ENCODE peak calls at places on chromosomes 6 and 20, in nine cellular contexts. One of them, this sample, is unnamed.

GRCh38 chr6:68941345-68941744 is 306.3 kb downstream of the ADGRB3 start:
- DNase-seq in heart right ventricle: no peak
- DNase-seq in hepatocyte: no peak
- DNase-seq in heart left ventricle: no peak
- DNase-seq in GM23248: no peak
- DNase-seq in PC-3: no peak
- DNase-seq in GM12878: no peak
- DNase-seq in ascending aorta: no peak
- DNase-seq in stomach: no peak
- DNase-seq in this sample: no peak

GRCh38 chr6:107869871-107870270 is 45.8 kb upstream of the SCML4 start:
- DNase-seq in heart right ventricle: no peak
- DNase-seq in hepatocyte: no peak
- DNase-seq in heart left ventricle: no peak
- DNase-seq in GM23248: no peak
- DNase-seq in PC-3: no peak
- DNase-seq in GM12878: no peak
- DNase-seq in ascending aorta: no peak
- DNase-seq in stomach: no peak
- DNase-seq in this sample: no peak

GRCh38 chr6:11918021-11918738 is 93.9 kb upstream of the HIVEP1 start:
- DNase-seq in heart right ventricle: no peak
- DNase-seq in hepatocyte: peak
- DNase-seq in heart left ventricle: no peak
- DNase-seq in GM23248: peak
- DNase-seq in PC-3: no peak
- DNase-seq in GM12878: no peak
- DNase-seq in ascending aorta: no peak
- DNase-seq in stomach: no peak
- DNase-seq in this sample: no peak

GRCh38 chr6:21885532-21886089 is 292.1 kb downstream of the SOX4 start:
- DNase-seq in heart right ventricle: peak
- DNase-seq in hepatocyte: peak
- DNase-seq in heart left ventricle: peak
- DNase-seq in GM23248: peak
- DNase-seq in PC-3: peak
- DNase-seq in GM12878: no peak
- DNase-seq in ascending aorta: peak
- DNase-seq in stomach: peak
- DNase-seq in this sample: no peak

GRCh38 chr6:30820196-30820595 is 64.1 kb upstream of the DDR1 start:
- DNase-seq in heart right ventricle: peak
- DNase-seq in hepatocyte: peak
- DNase-seq in heart left ventricle: peak
- DNase-seq in GM23248: peak
- DNase-seq in PC-3: peak
- DNase-seq in GM12878: no peak
- DNase-seq in ascending aorta: no peak
- DNase-seq in stomach: peak
- DNase-seq in this sample: peak

GRCh38 chr6:51199733-51200132 is 381.1 kb downstream of the TFAP2B start:
- DNase-seq in heart right ventricle: no peak
- DNase-seq in hepatocyte: no peak
- DNase-seq in heart left ventricle: no peak
- DNase-seq in GM23248: no peak
- DNase-seq in PC-3: no peak
- DNase-seq in GM12878: no peak
- DNase-seq in ascending aorta: no peak
- DNase-seq in stomach: no peak
- DNase-seq in this sample: no peak

GRCh38 chr6:148890091-148890490 is 143.3 kb downstream of the UST start:
- DNase-seq in heart right ventricle: no peak
- DNase-seq in hepatocyte: no peak
- DNase-seq in heart left ventricle: no peak
- DNase-seq in GM23248: peak
- DNase-seq in PC-3: no peak
- DNase-seq in GM12878: no peak
- DNase-seq in ascending aorta: no peak
- DNase-seq in stomach: no peak
- DNase-seq in this sample: no peak

GRCh38 chr20:17875106-17875980 is 93.3 kb downstream of the SNX5 start:
- DNase-seq in heart right ventricle: peak
- DNase-seq in hepatocyte: peak
- DNase-seq in heart left ventricle: peak
- DNase-seq in GM23248: peak
- DNase-seq in PC-3: peak
- DNase-seq in GM12878: no peak
- DNase-seq in ascending aorta: peak
- DNase-seq in stomach: peak
- DNase-seq in this sample: no peak

GRCh38 chr20:39289831-39290230 is 327.7 kb downstream of the DHX35 start:
- DNase-seq in heart right ventricle: no peak
- DNase-seq in hepatocyte: no peak
- DNase-seq in heart left ventricle: no peak
- DNase-seq in GM23248: no peak
- DNase-seq in PC-3: no peak
- DNase-seq in GM12878: no peak
- DNase-seq in ascending aorta: no peak
- DNase-seq in stomach: no peak
- DNase-seq in this sample: no peak

GRCh38 chr20:21981607-21982344 is 276.3 kb downstream of the PAX1 start:
- DNase-seq in heart right ventricle: peak
- DNase-seq in hepatocyte: peak
- DNase-seq in heart left ventricle: peak
- DNase-seq in GM23248: peak
- DNase-seq in PC-3: peak
- DNase-seq in GM12878: no peak
- DNase-seq in ascending aorta: no peak
- DNase-seq in stomach: no peak
- DNase-seq in this sample: no peak

GRCh38 chr20:62924567-62925419 is 1.5 kb downstream of the DIDO1 start:
- DNase-seq in heart right ventricle: no peak
- DNase-seq in hepatocyte: peak
- DNase-seq in heart left ventricle: no peak
- DNase-seq in GM23248: peak
- DNase-seq in PC-3: peak
- DNase-seq in GM12878: no peak
- DNase-seq in ascending aorta: no peak
- DNase-seq in stomach: no peak
- DNase-seq in this sample: no peak

GRCh38 chr6:106692112-106692822 is 62.9 kb downstream of the QRSL1 start:
- DNase-seq in heart right ventricle: no peak
- DNase-seq in hepatocyte: peak
- DNase-seq in heart left ventricle: no peak
- DNase-seq in GM23248: peak
- DNase-seq in PC-3: peak
- DNase-seq in GM12878: no peak
- DNase-seq in ascending aorta: no peak
- DNase-seq in stomach: peak
- DNase-seq in this sample: no peak

GRCh38 chr20:39633689-39634088 is 671.5 kb downstream of the DHX35 start:
- DNase-seq in heart right ventricle: no peak
- DNase-seq in hepatocyte: no peak
- DNase-seq in heart left ventricle: no peak
- DNase-seq in GM23248: no peak
- DNase-seq in PC-3: no peak
- DNase-seq in GM12878: no peak
- DNase-seq in ascending aorta: no peak
- DNase-seq in stomach: no peak
- DNase-seq in this sample: no peak

GRCh38 chr6:14639983-14640599 is 522.5 kb downstream of the CD83 start:
- DNase-seq in heart right ventricle: no peak
- DNase-seq in hepatocyte: no peak
- DNase-seq in heart left ventricle: no peak
- DNase-seq in GM23248: no peak
- DNase-seq in PC-3: no peak
- DNase-seq in GM12878: no peak
- DNase-seq in ascending aorta: no peak
- DNase-seq in stomach: no peak
- DNase-seq in this sample: no peak

GRCh38 chr20:51360451-51361230 is 181.9 kb downstream of the NFATC2 start:
- DNase-seq in heart right ventricle: no peak
- DNase-seq in hepatocyte: peak
- DNase-seq in heart left ventricle: no peak
- DNase-seq in GM23248: peak
- DNase-seq in PC-3: peak
- DNase-seq in GM12878: no peak
- DNase-seq in ascending aorta: no peak
- DNase-seq in stomach: no peak
- DNase-seq in this sample: peak
- H3K27ac ChIP-seq in heart right ventricle: no peak
- H3K27ac ChIP-seq in hepatocyte: no peak
- H3K27ac ChIP-seq in heart left ventricle: no peak
- H3K27ac ChIP-seq in GM23248: peak
- H3K27ac ChIP-seq in PC-3: peak
- H3K27ac ChIP-seq in GM12878: no peak
- H3K27ac ChIP-seq in ascending aorta: peak
- H3K27ac ChIP-seq in stomach: no peak
- H3K27ac ChIP-seq in this sample: no peak

DNA sequence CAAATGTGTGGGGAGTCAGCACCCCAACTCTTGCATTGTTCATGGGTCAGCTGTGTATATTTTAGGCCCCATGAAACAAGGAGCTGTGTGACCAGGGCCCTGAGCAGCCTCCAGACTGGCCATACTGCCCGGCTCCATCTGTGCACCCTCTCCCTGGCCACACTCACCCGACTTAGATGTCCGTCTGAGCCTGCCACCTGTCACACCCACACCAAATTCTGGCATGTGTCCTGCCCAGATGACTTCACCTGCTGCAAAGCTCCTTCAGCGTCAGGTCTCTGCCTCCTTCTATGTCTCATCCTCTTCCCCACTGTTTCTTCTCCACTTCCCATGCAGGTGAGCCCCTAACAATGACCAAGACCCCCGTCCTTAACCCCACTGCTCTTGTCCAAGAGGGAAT is 88.1 kb upstream of the THBS2 start:
- DNase-seq in heart right ventricle: no peak
- DNase-seq in hepatocyte: no peak
- DNase-seq in heart left ventricle: no peak
- DNase-seq in GM23248: no peak
- DNase-seq in PC-3: peak
- DNase-seq in GM12878: no peak
- DNase-seq in ascending aorta: no peak
- DNase-seq in stomach: no peak
- DNase-seq in this sample: no peak
- H3K27ac ChIP-seq in heart right ventricle: no peak
- H3K27ac ChIP-seq in hepatocyte: no peak
- H3K27ac ChIP-seq in heart left ventricle: no peak
- H3K27ac ChIP-seq in GM23248: no peak
- H3K27ac ChIP-seq in PC-3: peak
- H3K27ac ChIP-seq in GM12878: no peak
- H3K27ac ChIP-seq in ascending aorta: peak
- H3K27ac ChIP-seq in stomach: no peak
- H3K27ac ChIP-seq in this sample: no peak

GRCh38 chr20:23179766-23180403 is 93.8 kb upstream of the CD93 start:
- DNase-seq in heart right ventricle: no peak
- DNase-seq in hepatocyte: no peak
- DNase-seq in heart left ventricle: no peak
- DNase-seq in GM23248: peak
- DNase-seq in PC-3: no peak
- DNase-seq in GM12878: no peak
- DNase-seq in ascending aorta: no peak
- DNase-seq in stomach: no peak
- DNase-seq in this sample: no peak
- H3K27ac ChIP-seq in heart right ventricle: peak
- H3K27ac ChIP-seq in hepatocyte: no peak
- H3K27ac ChIP-seq in heart left ventricle: peak
- H3K27ac ChIP-seq in GM23248: no peak
- H3K27ac ChIP-seq in PC-3: no peak
- H3K27ac ChIP-seq in GM12878: no peak
- H3K27ac ChIP-seq in ascending aorta: peak
- H3K27ac ChIP-seq in stomach: peak
- H3K27ac ChIP-seq in this sample: no peak

DNA sequence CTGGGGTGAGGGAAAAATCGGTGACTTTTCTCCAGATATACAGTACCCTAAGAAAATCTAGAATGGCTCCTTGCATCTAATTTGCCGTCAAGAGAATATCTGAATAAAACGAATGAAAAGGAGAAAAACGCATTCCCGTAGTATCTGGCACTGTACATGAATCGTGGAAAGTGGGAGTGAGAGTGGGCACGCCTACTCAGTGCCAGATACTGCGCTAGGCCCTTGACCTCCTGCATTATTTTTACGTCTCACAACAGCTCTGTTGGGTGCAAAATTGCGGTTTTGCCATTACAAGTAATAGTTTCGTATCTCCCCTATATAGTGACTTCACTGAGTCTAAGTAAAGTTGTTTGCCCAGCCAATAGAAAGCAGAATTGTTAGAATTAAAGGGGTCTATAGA is 1.3 kb downstream of the CALHM6 start:
- DNase-seq in heart right ventricle: no peak
- DNase-seq in hepatocyte: no peak
- DNase-seq in heart left ventricle: no peak
- DNase-seq in GM23248: no peak
- DNase-seq in PC-3: no peak
- DNase-seq in GM12878: no peak
- DNase-seq in ascending aorta: no peak
- DNase-seq in stomach: no peak
- DNase-seq in this sample: no peak
- H3K27ac ChIP-seq in heart right ventricle: no peak
- H3K27ac ChIP-seq in hepatocyte: no peak
- H3K27ac ChIP-seq in heart left ventricle: no peak
- H3K27ac ChIP-seq in GM23248: no peak
- H3K27ac ChIP-seq in PC-3: no peak
- H3K27ac ChIP-seq in GM12878: no peak
- H3K27ac ChIP-seq in ascending aorta: no peak
- H3K27ac ChIP-seq in stomach: peak
- H3K27ac ChIP-seq in this sample: no peak

GRCh38 chr6:43521836-43522235 is 4.9 kb downstream of the POLR1C start:
- DNase-seq in heart right ventricle: no peak
- DNase-seq in hepatocyte: no peak
- DNase-seq in heart left ventricle: no peak
- DNase-seq in GM23248: no peak
- DNase-seq in PC-3: no peak
- DNase-seq in GM12878: no peak
- DNase-seq in ascending aorta: no peak
- DNase-seq in stomach: no peak
- DNase-seq in this sample: no peak
- H3K27ac ChIP-seq in heart right ventricle: no peak
- H3K27ac ChIP-seq in hepatocyte: no peak
- H3K27ac ChIP-seq in heart left ventricle: no peak
- H3K27ac ChIP-seq in GM23248: no peak
- H3K27ac ChIP-seq in PC-3: no peak
- H3K27ac ChIP-seq in GM12878: no peak
- H3K27ac ChIP-seq in ascending aorta: no peak
- H3K27ac ChIP-seq in stomach: no peak
- H3K27ac ChIP-seq in this sample: no peak

This sample was measured in HCT116.